ENCODE peak calls at places on chromosome 6, in eight cellular contexts. One of them, this sample, is unnamed.

GRCh38 chr6:108693406-108694154 is 132.9 kb downstream of the FOXO3 start:
- DNase-seq in NCI-H2171: no peak
- DNase-seq in activated CD8-positive, alpha-beta T cell treated with anti-CD3 and anti-CD28 coated beads, Interleukin-2, amount 10 ng/mL, durations not matched to agents 7 days and 5 days: no peak
- DNase-seq in activated effector memory CD4-positive, alpha-beta T cell treated with Interleukin-2 at 50 U/mL for 16 hours: no peak
- DNase-seq in EL: no peak
- DNase-seq in A549: no peak
- DNase-seq in activated CD4-positive, alpha-beta T cell treated with anti-CD3 and anti-CD28 coated beads, Interleukin-2, amount 50 U/mL, for 1 hour: no peak
- DNase-seq in cardiac septum: no peak
- DNase-seq in this sample: no peak

GRCh38 chr6:122381494-122382083 is 17.9 kb upstream of the HSF2 start:
- DNase-seq in cardiac septum: no peak
- DNase-seq in A549: peak; percentile 25
- DNase-seq in activated CD8-positive, alpha-beta T cell treated with anti-CD3 and anti-CD28 coated beads, Interleukin-2, amount 10 ng/mL, durations not matched to agents 7 days and 5 days: peak; percentile 71
- DNase-seq in EL: peak; percentile 67
- DNase-seq in NCI-H2171: peak; percentile 52
- DNase-seq in activated effector memory CD4-positive, alpha-beta T cell treated with Interleukin-2 at 50 U/mL for 16 hours: peak; percentile 24
- DNase-seq in activated CD4-positive, alpha-beta T cell treated with anti-CD3 and anti-CD28 coated beads, Interleukin-2, amount 50 U/mL, for 1 hour: peak; percentile 50
- DNase-seq in this sample: peak; percentile 31

GRCh38 chr6:106377061-106377540 is 16.6 kb downstream of the CRYBG1 start:
- DNase-seq in NCI-H2171: no peak
- DNase-seq in activated CD8-positive, alpha-beta T cell treated with anti-CD3 and anti-CD28 coated beads, Interleukin-2, amount 10 ng/mL, durations not matched to agents 7 days and 5 days: no peak
- DNase-seq in activated CD4-positive, alpha-beta T cell treated with anti-CD3 and anti-CD28 coated beads, Interleukin-2, amount 50 U/mL, for 1 hour: no peak
- DNase-seq in cardiac septum: no peak
- DNase-seq in EL: peak; percentile 36
- DNase-seq in activated effector memory CD4-positive, alpha-beta T cell treated with Interleukin-2 at 50 U/mL for 16 hours: no peak
- DNase-seq in A549: no peak
- DNase-seq in this sample: peak; percentile 10

GRCh38 chr6:6851059-6851658 is 256.6 kb upstream of the RREB1 start:
- DNase-seq in cardiac septum: no peak
- DNase-seq in EL: peak; percentile 98
- DNase-seq in NCI-H2171: no peak
- DNase-seq in A549: peak; percentile 70
- DNase-seq in activated CD4-positive, alpha-beta T cell treated with anti-CD3 and anti-CD28 coated beads, Interleukin-2, amount 50 U/mL, for 1 hour: no peak
- DNase-seq in activated effector memory CD4-positive, alpha-beta T cell treated with Interleukin-2 at 50 U/mL for 16 hours: no peak
- DNase-seq in activated CD8-positive, alpha-beta T cell treated with anti-CD3 and anti-CD28 coated beads, Interleukin-2, amount 10 ng/mL, durations not matched to agents 7 days and 5 days: no peak
- DNase-seq in this sample: peak; percentile 84

GRCh38 chr6:34697544-34697836 is 923 bp upstream of the ILRUN start:
- DNase-seq in NCI-H2171: no peak
- DNase-seq in EL: no peak
- DNase-seq in activated effector memory CD4-positive, alpha-beta T cell treated with Interleukin-2 at 50 U/mL for 16 hours: no peak
- DNase-seq in activated CD8-positive, alpha-beta T cell treated with anti-CD3 and anti-CD28 coated beads, Interleukin-2, amount 10 ng/mL, durations not matched to agents 7 days and 5 days: no peak
- DNase-seq in cardiac septum: no peak
- DNase-seq in A549: no peak
- DNase-seq in activated CD4-positive, alpha-beta T cell treated with anti-CD3 and anti-CD28 coated beads, Interleukin-2, amount 50 U/mL, for 1 hour: no peak
- DNase-seq in this sample: no peak

GRCh38 chr6:11264100-11264499 is 31.6 kb upstream of the NEDD9 start:
- DNase-seq in EL: no peak
- DNase-seq in A549: no peak
- DNase-seq in NCI-H2171: no peak
- DNase-seq in activated effector memory CD4-positive, alpha-beta T cell treated with Interleukin-2 at 50 U/mL for 16 hours: no peak
- DNase-seq in cardiac septum: no peak
- DNase-seq in activated CD4-positive, alpha-beta T cell treated with anti-CD3 and anti-CD28 coated beads, Interleukin-2, amount 50 U/mL, for 1 hour: no peak
- DNase-seq in activated CD8-positive, alpha-beta T cell treated with anti-CD3 and anti-CD28 coated beads, Interleukin-2, amount 10 ng/mL, durations not matched to agents 7 days and 5 days: no peak
- DNase-seq in this sample: no peak

GRCh38 chr6:100512203-100512862 is 47.6 kb upstream of the SIM1 start:
- DNase-seq in EL: peak; percentile 83
- DNase-seq in activated CD8-positive, alpha-beta T cell treated with anti-CD3 and anti-CD28 coated beads, Interleukin-2, amount 10 ng/mL, durations not matched to agents 7 days and 5 days: no peak
- DNase-seq in activated effector memory CD4-positive, alpha-beta T cell treated with Interleukin-2 at 50 U/mL for 16 hours: no peak
- DNase-seq in cardiac septum: no peak
- DNase-seq in A549: no peak
- DNase-seq in activated CD4-positive, alpha-beta T cell treated with anti-CD3 and anti-CD28 coated beads, Interleukin-2, amount 50 U/mL, for 1 hour: no peak
- DNase-seq in NCI-H2171: no peak
- DNase-seq in this sample: no peak

GRCh38 chr6:110255356-110255755 is 75.1 kb downstream of the CDC40 start:
- DNase-seq in EL: peak; percentile 18
- DNase-seq in activated CD8-positive, alpha-beta T cell treated with anti-CD3 and anti-CD28 coated beads, Interleukin-2, amount 10 ng/mL, durations not matched to agents 7 days and 5 days: peak; percentile 40
- DNase-seq in A549: peak; percentile 1
- DNase-seq in activated effector memory CD4-positive, alpha-beta T cell treated with Interleukin-2 at 50 U/mL for 16 hours: no peak
- DNase-seq in cardiac septum: no peak
- DNase-seq in activated CD4-positive, alpha-beta T cell treated with anti-CD3 and anti-CD28 coated beads, Interleukin-2, amount 50 U/mL, for 1 hour: no peak
- DNase-seq in NCI-H2171: no peak
- DNase-seq in this sample: no peak

GRCh38 chr6:12923644-12924235 is 207.2 kb downstream of the PHACTR1 start:
- DNase-seq in A549: no peak
- DNase-seq in activated CD4-positive, alpha-beta T cell treated with anti-CD3 and anti-CD28 coated beads, Interleukin-2, amount 50 U/mL, for 1 hour: no peak
- DNase-seq in activated CD8-positive, alpha-beta T cell treated with anti-CD3 and anti-CD28 coated beads, Interleukin-2, amount 10 ng/mL, durations not matched to agents 7 days and 5 days: no peak
- DNase-seq in cardiac septum: no peak
- DNase-seq in NCI-H2171: no peak
- DNase-seq in activated effector memory CD4-positive, alpha-beta T cell treated with Interleukin-2 at 50 U/mL for 16 hours: no peak
- DNase-seq in EL: no peak
- DNase-seq in this sample: no peak

GRCh38 chr6:107666084-107666981 is 157.8 kb downstream of the SCML4 start:
- DNase-seq in cardiac septum: no peak
- DNase-seq in NCI-H2171: no peak
- DNase-seq in activated CD8-positive, alpha-beta T cell treated with anti-CD3 and anti-CD28 coated beads, Interleukin-2, amount 10 ng/mL, durations not matched to agents 7 days and 5 days: no peak
- DNase-seq in activated effector memory CD4-positive, alpha-beta T cell treated with Interleukin-2 at 50 U/mL for 16 hours: no peak
- DNase-seq in activated CD4-positive, alpha-beta T cell treated with anti-CD3 and anti-CD28 coated beads, Interleukin-2, amount 50 U/mL, for 1 hour: no peak
- DNase-seq in A549: no peak
- DNase-seq in EL: no peak
- DNase-seq in this sample: no peak

GRCh38 chr6:31129130-31129529 is 8.9 kb upstream of the CDSN start:
- DNase-seq in activated effector memory CD4-positive, alpha-beta T cell treated with Interleukin-2 at 50 U/mL for 16 hours: no peak
- DNase-seq in A549: no peak
- DNase-seq in cardiac septum: no peak
- DNase-seq in EL: no peak
- DNase-seq in activated CD4-positive, alpha-beta T cell treated with anti-CD3 and anti-CD28 coated beads, Interleukin-2, amount 50 U/mL, for 1 hour: no peak
- DNase-seq in activated CD8-positive, alpha-beta T cell treated with anti-CD3 and anti-CD28 coated beads, Interleukin-2, amount 10 ng/mL, durations not matched to agents 7 days and 5 days: no peak
- DNase-seq in NCI-H2171: no peak
- DNase-seq in this sample: no peak

GRCh38 chr6:41257369-41258195 is 28.9 kb downstream of the TREM1 start:
- DNase-seq in activated effector memory CD4-positive, alpha-beta T cell treated with Interleukin-2 at 50 U/mL for 16 hours: no peak
- DNase-seq in EL: peak; percentile 8
- DNase-seq in cardiac septum: no peak
- DNase-seq in NCI-H2171: no peak
- DNase-seq in activated CD8-positive, alpha-beta T cell treated with anti-CD3 and anti-CD28 coated beads, Interleukin-2, amount 10 ng/mL, durations not matched to agents 7 days and 5 days: no peak
- DNase-seq in A549: no peak
- DNase-seq in activated CD4-positive, alpha-beta T cell treated with anti-CD3 and anti-CD28 coated beads, Interleukin-2, amount 50 U/mL, for 1 hour: no peak
- DNase-seq in this sample: peak; percentile 10

GRCh38 chr6:81753709-81754678 is 1.5 kb upstream of the TENT5A start:
- DNase-seq in activated effector memory CD4-positive, alpha-beta T cell treated with Interleukin-2 at 50 U/mL for 16 hours: peak; percentile 75
- DNase-seq in activated CD4-positive, alpha-beta T cell treated with anti-CD3 and anti-CD28 coated beads, Interleukin-2, amount 50 U/mL, for 1 hour: peak; percentile 86
- DNase-seq in EL: peak; percentile 72
- DNase-seq in NCI-H2171: peak; percentile 15
- DNase-seq in A549: peak; percentile 26
- DNase-seq in cardiac septum: peak; percentile 95
- DNase-seq in activated CD8-positive, alpha-beta T cell treated with anti-CD3 and anti-CD28 coated beads, Interleukin-2, amount 10 ng/mL, durations not matched to agents 7 days and 5 days: peak; percentile 84
- DNase-seq in this sample: no peak

GRCh38 chr6:15001511-15001910 is 244.4 kb upstream of the JARID2 start:
- DNase-seq in A549: no peak
- DNase-seq in activated CD4-positive, alpha-beta T cell treated with anti-CD3 and anti-CD28 coated beads, Interleukin-2, amount 50 U/mL, for 1 hour: no peak
- DNase-seq in activated effector memory CD4-positive, alpha-beta T cell treated with Interleukin-2 at 50 U/mL for 16 hours: no peak
- DNase-seq in cardiac septum: no peak
- DNase-seq in NCI-H2171: no peak
- DNase-seq in activated CD8-positive, alpha-beta T cell treated with anti-CD3 and anti-CD28 coated beads, Interleukin-2, amount 10 ng/mL, durations not matched to agents 7 days and 5 days: no peak
- DNase-seq in EL: no peak
- DNase-seq in this sample: no peak

GRCh38 chr6:144434308-144434990 is 149.3 kb downstream of the UTRN start:
- DNase-seq in activated effector memory CD4-positive, alpha-beta T cell treated with Interleukin-2 at 50 U/mL for 16 hours: no peak
- DNase-seq in EL: peak; percentile 88
- DNase-seq in activated CD4-positive, alpha-beta T cell treated with anti-CD3 and anti-CD28 coated beads, Interleukin-2, amount 50 U/mL, for 1 hour: no peak
- DNase-seq in NCI-H2171: no peak
- DNase-seq in cardiac septum: no peak
- DNase-seq in A549: no peak
- DNase-seq in activated CD8-positive, alpha-beta T cell treated with anti-CD3 and anti-CD28 coated beads, Interleukin-2, amount 10 ng/mL, durations not matched to agents 7 days and 5 days: no peak
- DNase-seq in this sample: peak; percentile 65

GRCh38 chr6:24569811-24570210 is 75.0 kb downstream of the ALDH5A1 start:
- DNase-seq in EL: no peak
- DNase-seq in activated CD8-positive, alpha-beta T cell treated with anti-CD3 and anti-CD28 coated beads, Interleukin-2, amount 10 ng/mL, durations not matched to agents 7 days and 5 days: no peak
- DNase-seq in NCI-H2171: no peak
- DNase-seq in activated CD4-positive, alpha-beta T cell treated with anti-CD3 and anti-CD28 coated beads, Interleukin-2, amount 50 U/mL, for 1 hour: no peak
- DNase-seq in activated effector memory CD4-positive, alpha-beta T cell treated with Interleukin-2 at 50 U/mL for 16 hours: no peak
- DNase-seq in cardiac septum: no peak
- DNase-seq in A549: no peak
- DNase-seq in this sample: no peak

GRCh38 chr6:33638581-33638980 is 17.5 kb downstream of the ITPR3 start:
- DNase-seq in activated effector memory CD4-positive, alpha-beta T cell treated with Interleukin-2 at 50 U/mL for 16 hours: no peak
- DNase-seq in NCI-H2171: no peak
- DNase-seq in activated CD4-positive, alpha-beta T cell treated with anti-CD3 and anti-CD28 coated beads, Interleukin-2, amount 50 U/mL, for 1 hour: no peak
- DNase-seq in cardiac septum: no peak
- DNase-seq in EL: no peak
- DNase-seq in activated CD8-positive, alpha-beta T cell treated with anti-CD3 and anti-CD28 coated beads, Interleukin-2, amount 10 ng/mL, durations not matched to agents 7 days and 5 days: no peak
- DNase-seq in A549: no peak
- DNase-seq in this sample: no peak

GRCh38 chr6:169119669-169120068 is 134.0 kb downstream of the THBS2 start:
- DNase-seq in NCI-H2171: no peak
- DNase-seq in EL: no peak
- DNase-seq in activated effector memory CD4-positive, alpha-beta T cell treated with Interleukin-2 at 50 U/mL for 16 hours: no peak
- DNase-seq in cardiac septum: no peak
- DNase-seq in activated CD8-positive, alpha-beta T cell treated with anti-CD3 and anti-CD28 coated beads, Interleukin-2, amount 10 ng/mL, durations not matched to agents 7 days and 5 days: no peak
- DNase-seq in activated CD4-positive, alpha-beta T cell treated with anti-CD3 and anti-CD28 coated beads, Interleukin-2, amount 50 U/mL, for 1 hour: no peak
- DNase-seq in A549: no peak
- DNase-seq in this sample: no peak

GRCh38 chr6:31114970-31115849 is 610 bp downstream of the PSORS1C1 start:
- DNase-seq in NCI-H2171: no peak
- DNase-seq in EL: peak; percentile 78
- DNase-seq in cardiac septum: peak; percentile 54
- DNase-seq in activated CD4-positive, alpha-beta T cell treated with anti-CD3 and anti-CD28 coated beads, Interleukin-2, amount 50 U/mL, for 1 hour: no peak
- DNase-seq in A549: peak; percentile 50
- DNase-seq in activated effector memory CD4-positive, alpha-beta T cell treated with Interleukin-2 at 50 U/mL for 16 hours: no peak
- DNase-seq in activated CD8-positive, alpha-beta T cell treated with anti-CD3 and anti-CD28 coated beads, Interleukin-2, amount 10 ng/mL, durations not matched to agents 7 days and 5 days: no peak
- DNase-seq in this sample: no peak

GRCh38 chr6:166765234-166765541 is 138.1 kb upstream of the RPS6KA2 start:
- DNase-seq in activated CD8-positive, alpha-beta T cell treated with anti-CD3 and anti-CD28 coated beads, Interleukin-2, amount 10 ng/mL, durations not matched to agents 7 days and 5 days: no peak
- DNase-seq in NCI-H2171: no peak
- DNase-seq in cardiac septum: peak; percentile 19
- DNase-seq in A549: no peak
- DNase-seq in EL: no peak
- DNase-seq in activated CD4-positive, alpha-beta T cell treated with anti-CD3 and anti-CD28 coated beads, Interleukin-2, amount 50 U/mL, for 1 hour: no peak
- DNase-seq in activated effector memory CD4-positive, alpha-beta T cell treated with Interleukin-2 at 50 U/mL for 16 hours: no peak
- DNase-seq in this sample: no peak

GRCh38 chr6:90940812-90941481 is 354.1 kb upstream of the MAP3K7 start:
- DNase-seq in cardiac septum: no peak
- DNase-seq in activated CD4-positive, alpha-beta T cell treated with anti-CD3 and anti-CD28 coated beads, Interleukin-2, amount 50 U/mL, for 1 hour: no peak
- DNase-seq in EL: peak; percentile 49
- DNase-seq in activated effector memory CD4-positive, alpha-beta T cell treated with Interleukin-2 at 50 U/mL for 16 hours: no peak
- DNase-seq in activated CD8-positive, alpha-beta T cell treated with anti-CD3 and anti-CD28 coated beads, Interleukin-2, amount 10 ng/mL, durations not matched to agents 7 days and 5 days: peak; percentile 26
- DNase-seq in NCI-H2171: peak; percentile 20
- DNase-seq in A549: peak; percentile 2
- DNase-seq in this sample: peak; percentile 5

GRCh38 chr6:5471637-5472430 is 210.5 kb downstream of the FARS2 start:
- DNase-seq in activated CD8-positive, alpha-beta T cell treated with anti-CD3 and anti-CD28 coated beads, Interleukin-2, amount 10 ng/mL, durations not matched to agents 7 days and 5 days: no peak
- DNase-seq in EL: no peak
- DNase-seq in activated effector memory CD4-positive, alpha-beta T cell treated with Interleukin-2 at 50 U/mL for 16 hours: no peak
- DNase-seq in activated CD4-positive, alpha-beta T cell treated with anti-CD3 and anti-CD28 coated beads, Interleukin-2, amount 50 U/mL, for 1 hour: no peak
- DNase-seq in NCI-H2171: peak; percentile 60
- DNase-seq in cardiac septum: no peak
- DNase-seq in A549: no peak
- DNase-seq in this sample: no peak

GRCh38 chr6:142942805-142943227 is 2.2 kb downstream of the HIVEP2 start:
- DNase-seq in cardiac septum: no peak
- DNase-seq in activated effector memory CD4-positive, alpha-beta T cell treated with Interleukin-2 at 50 U/mL for 16 hours: no peak
- DNase-seq in NCI-H2171: no peak
- DNase-seq in EL: peak; percentile 48
- DNase-seq in activated CD4-positive, alpha-beta T cell treated with anti-CD3 and anti-CD28 coated beads, Interleukin-2, amount 50 U/mL, for 1 hour: no peak
- DNase-seq in activated CD8-positive, alpha-beta T cell treated with anti-CD3 and anti-CD28 coated beads, Interleukin-2, amount 10 ng/mL, durations not matched to agents 7 days and 5 days: no peak
- DNase-seq in A549: peak; percentile 34
- DNase-seq in this sample: no peak

GRCh38 chr6:107152633-107153032 is 37.3 kb upstream of the BEND3 start:
- DNase-seq in activated CD8-positive, alpha-beta T cell treated with anti-CD3 and anti-CD28 coated beads, Interleukin-2, amount 10 ng/mL, durations not matched to agents 7 days and 5 days: no peak
- DNase-seq in NCI-H2171: no peak
- DNase-seq in activated CD4-positive, alpha-beta T cell treated with anti-CD3 and anti-CD28 coated beads, Interleukin-2, amount 50 U/mL, for 1 hour: no peak
- DNase-seq in activated effector memory CD4-positive, alpha-beta T cell treated with Interleukin-2 at 50 U/mL for 16 hours: no peak
- DNase-seq in EL: no peak
- DNase-seq in A549: no peak
- DNase-seq in cardiac septum: no peak
- DNase-seq in this sample: no peak

GRCh38 chr6:110547266-110547964 is 71.0 kb upstream of the SLC22A16 start:
- DNase-seq in activated CD4-positive, alpha-beta T cell treated with anti-CD3 and anti-CD28 coated beads, Interleukin-2, amount 50 U/mL, for 1 hour: no peak
- DNase-seq in activated CD8-positive, alpha-beta T cell treated with anti-CD3 and anti-CD28 coated beads, Interleukin-2, amount 10 ng/mL, durations not matched to agents 7 days and 5 days: no peak
- DNase-seq in EL: peak; percentile 83
- DNase-seq in cardiac septum: no peak
- DNase-seq in NCI-H2171: no peak
- DNase-seq in A549: no peak
- DNase-seq in activated effector memory CD4-positive, alpha-beta T cell treated with Interleukin-2 at 50 U/mL for 16 hours: no peak
- DNase-seq in this sample: no peak